ENCODE peak calls at places on chromosomes 3 and 15, in six cellular contexts. P is H9, A is lung, V is neural progenitor cell, F is cardiac muscle cell, K is RWPE1. Z is an unnamed sample.

GRCh38 chr3:176951144-176951543 is 246.1 kb downstream of the TBL1XR1 start:
- DNase-seq in P (no peak), A (no peak), V (no peak), F (no peak), K (no peak), Z (no peak)

GRCh38 chr15:62421289-62421688 is 256.2 kb upstream of the C2CD4B start:
- DNase-seq in P (no peak), A (no peak), V (no peak), F (no peak), K (no peak), Z (no peak)

GRCh38 chr3:122975163-122975923 is 52.2 kb downstream of the SEMA5B start:
- DNase-seq in P (peak), A (no peak), V (peak), F (peak), K (no peak), Z (no peak)

GRCh38 chr3:136893848-136894443 is 31.9 kb downstream of the NCK1 start:
- DNase-seq in P (no peak), A (no peak), V (no peak), F (no peak), K (peak), Z (no peak)

GRCh38 chr3:15498461-15499214 is 22.9 kb downstream of the COLQ start:
- DNase-seq in P (no peak), A (no peak), V (no peak), F (no peak), K (no peak), Z (no peak)

GRCh38 chr3:66567066-66567465 is 66.2 kb upstream of the LRIG1 start:
- DNase-seq in P (no peak), A (no peak), V (no peak), F (no peak), K (no peak), Z (no peak)

GRCh38 chr3:188830955-188831354 is 340.8 kb upstream of the TPRG1 start:
- DNase-seq in P (no peak), A (no peak), V (no peak), F (no peak), K (no peak), Z (no peak)

GRCh38 chr15:74873756-74874424 is 725 bp upstream of the SCAMP2 start:
- DNase-seq in P (no peak), A (no peak), V (peak), F (no peak), K (no peak), Z (no peak)

GRCh38 chr3:160948273-160948672 is 156.9 kb downstream of the B3GALNT1 start:
- DNase-seq in P (no peak), A (no peak), V (no peak), F (no peak), K (no peak), Z (no peak)

GRCh38 chr3:60575726-60576272 is 675.5 kb downstream of the FHIT start:
- DNase-seq in P (no peak), A (no peak), V (no peak), F (no peak), K (no peak), Z (no peak)

GRCh38 chr3:30941342-30941741 is 46.9 kb upstream of the GADL1 start:
- DNase-seq in P (no peak), A (no peak), V (no peak), F (no peak), K (no peak), Z (no peak)

GRCh38 chr3:32109256-32109655 is 2.8 kb downstream of the GPD1L start:
- DNase-seq in P (no peak), A (peak), V (no peak), F (peak), K (no peak), Z (no peak)

GRCh38 chr3:189710620-189711388 is 79.6 kb downstream of the TP63 start:
- DNase-seq in P (peak), A (peak), V (no peak), F (no peak), K (peak), Z (no peak)

GRCh38 chr3:58588030-58588614 is 10.9 kb upstream of the FAM107A start:
- DNase-seq in P (peak), A (no peak), V (peak), F (peak), K (peak), Z (peak)

GRCh38 chr15:82043130-82043673 is 2.6 kb downstream of the MEX3B start:
- DNase-seq in P (peak), A (no peak), V (peak), F (no peak), K (no peak), Z (no peak)

GRCh38 chr3:182609575-182610156 is 183.6 kb upstream of the ATP11B start:
- DNase-seq in P (no peak), A (peak), V (no peak), F (peak), K (peak), Z (no peak)

GRCh38 chr3:99952306-99952705 is 134.6 kb downstream of the CMSS1 start:
- DNase-seq in P (no peak), A (no peak), V (no peak), F (no peak), K (no peak), Z (no peak)

GRCh38 chr3:175155172-175155571 is 296.0 kb downstream of the NAALADL2 start:
- DNase-seq in P (no peak), A (no peak), V (no peak), F (no peak), K (no peak), Z (no peak)

GRCh38 chr15:38698215-38698614 is 133.6 kb upstream of the RASGRP1 start:
- DNase-seq in P (no peak), A (no peak), V (no peak), F (no peak), K (no peak), Z (no peak)

GRCh38 chr3:71702131-71703024 is 22.8 kb downstream of the EIF4E3 start:
- DNase-seq in P (no peak), A (no peak), V (no peak), F (no peak), K (peak), Z (no peak)

GRCh38 chr3:13558651-13559050 is 9.7 kb downstream of the FBLN2 start:
- DNase-seq in P (no peak), A (no peak), V (no peak), F (no peak), K (no peak), Z (no peak)

GRCh38 chr3:59877679-59878427 is 828.0 kb upstream of the CFAP20DC start:
- DNase-seq in P (no peak), A (no peak), V (no peak), F (no peak), K (peak), Z (no peak)

GRCh38 chr15:62895905-62896316 is 146.6 kb upstream of the TPM1 start:
- DNase-seq in P (no peak), A (no peak), V (no peak), F (no peak), K (peak), Z (no peak)

GRCh38 chr3:197736010-197736490 is 654 bp downstream of the RUBCN start:
- DNase-seq in P (peak), A (no peak), V (peak), F (peak), K (peak), Z (peak)

GRCh38 chr3:126664591-126665214 is 9.8 kb upstream of the TXNRD3 start:
- DNase-seq in P (peak), A (no peak), V (peak), F (no peak), K (no peak), Z (no peak)

GRCh38 chr3:126665221-126665936 is 10.5 kb upstream of the TXNRD3 start:
- DNase-seq in P (no peak), A (no peak), V (peak), F (no peak), K (no peak), Z (no peak)

GRCh38 chr3:126663257-126663656 is 8.3 kb upstream of the TXNRD3 start:
- DNase-seq in P (no peak), A (no peak), V (no peak), F (no peak), K (no peak), Z (no peak)

GRCh38 chr3:126661965-126662364 is 7.0 kb upstream of the TXNRD3 start:
- DNase-seq in P (no peak), A (no peak), V (no peak), F (no peak), K (no peak), Z (no peak)

GRCh38 chr3:126663750-126664149 is 8.8 kb upstream of the TXNRD3 start:
- DNase-seq in P (no peak), A (no peak), V (no peak), F (no peak), K (no peak), Z (no peak)
- TF ChIP-seq CTCF in P (no peak), A (no peak), V (no peak), F (no peak), K (no peak), Z (no peak)

DNA sequence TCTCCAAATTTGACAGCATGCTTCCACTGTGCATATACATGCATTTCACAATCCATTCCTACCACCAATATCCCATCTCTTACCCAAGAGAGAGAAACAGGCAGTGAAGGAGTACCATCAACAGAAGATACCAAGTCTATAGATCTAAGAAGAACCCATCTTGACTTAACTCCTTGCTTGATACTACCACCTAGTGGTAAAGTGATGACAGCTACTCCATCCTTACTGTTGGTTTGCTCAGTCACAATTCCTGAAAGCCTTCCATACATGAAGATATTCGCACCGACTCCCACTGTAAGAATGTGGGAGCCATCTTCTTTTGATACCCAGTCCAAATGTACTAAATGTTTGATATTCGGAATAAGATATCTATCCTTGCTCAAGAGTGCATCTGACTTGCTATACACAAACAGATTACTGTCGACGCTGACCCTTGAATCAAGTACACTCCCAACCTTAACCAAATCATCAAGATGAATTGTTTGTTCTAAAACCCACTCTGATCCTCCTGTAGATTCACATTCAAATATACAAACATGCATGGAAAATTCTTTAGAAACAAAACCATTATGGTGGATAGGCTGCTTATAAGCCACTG is 123.1 kb downstream of the DMXL2 start:
- DNase-seq in P (no peak), A (no peak), V (peak), F (peak), K (peak), Z (no peak)
- TF ChIP-seq CTCF in P (peak), A (no peak), V (peak), F (peak), K (peak), Z (peak)

GRCh38 chr3:133659806-133660205 is 1.9 kb downstream of the TOPBP1 start:
- DNase-seq in P (no peak), A (no peak), V (no peak), F (no peak), K (no peak), Z (no peak)

GRCh38 chr3:133667118-133667517 is 5.4 kb upstream of the TOPBP1 start:
- DNase-seq in P (no peak), A (no peak), V (no peak), F (no peak), K (no peak), Z (no peak)

GRCh38 chr3:133661454-133662255 is at the start of gene TOPBP1:
- DNase-seq in P (peak), A (peak), V (peak), F (peak), K (peak), Z (peak)

GRCh38 chr3:133663569-133664313 is 2.0 kb upstream of the TOPBP1 start:
- DNase-seq in P (peak), A (no peak), V (peak), F (peak), K (peak), Z (peak)

GRCh38 chr3:133662256-133662773 is 574 bp upstream of the TOPBP1 start:
- DNase-seq in P (peak), A (no peak), V (peak), F (no peak), K (peak), Z (peak)
- TF ChIP-seq CTCF in P (peak), A (no peak), V (no peak), F (no peak), K (peak), Z (no peak)

DNA sequence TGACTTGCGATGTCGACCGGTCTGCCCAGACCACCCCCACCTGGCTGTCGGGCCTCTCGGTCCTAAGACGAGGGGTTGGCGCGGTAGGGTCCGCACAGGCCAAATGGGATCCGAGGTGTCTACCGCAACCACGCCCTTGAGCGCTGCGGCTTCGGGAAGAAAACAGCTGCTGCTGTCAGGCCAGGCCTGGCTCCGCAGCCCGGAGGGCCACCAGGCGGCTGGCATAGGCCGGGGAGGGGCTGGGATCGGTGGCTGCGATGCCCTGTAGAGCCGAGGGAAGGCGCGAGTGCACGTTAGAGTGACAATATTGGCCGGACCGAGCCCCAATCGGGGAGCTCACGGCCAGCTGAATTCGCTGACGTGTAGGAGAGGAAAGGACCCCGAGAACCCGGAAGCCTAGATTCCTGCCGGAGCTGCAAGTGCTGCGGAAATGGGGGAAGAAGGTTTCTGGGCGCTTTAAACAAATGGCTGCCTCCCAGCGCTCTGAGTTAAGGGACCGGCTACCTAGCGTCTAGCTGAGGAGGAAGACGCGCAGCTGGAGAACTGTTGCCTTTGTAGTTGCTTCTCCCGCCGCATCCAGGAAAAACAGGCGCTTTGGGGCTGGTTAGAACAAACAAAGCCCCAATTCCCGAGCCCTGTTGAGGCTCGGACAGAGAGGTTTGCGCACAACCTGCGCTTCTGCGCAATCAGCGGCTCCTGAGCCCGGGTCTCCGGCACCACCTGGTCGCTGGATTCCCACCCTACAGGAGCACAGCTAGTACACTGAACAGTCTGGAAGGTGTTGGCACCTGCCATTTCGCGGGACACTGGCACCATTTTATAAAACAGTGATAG is 14.0 kb downstream of the ZIC4 start:
- DNase-seq in P (peak), A (no peak), V (peak), F (peak), K (no peak), Z (peak)
- TF ChIP-seq CTCF in P (peak), A (no peak), V (peak), F (no peak), K (no peak), Z (no peak)

Z was measured in endothelial cell.